ENCODE peak calls at places on chromosomes 3 and 15, in nine cellular contexts. One of them, this sample, is unnamed.

GRCh38 chr3:172750069-172750367 is 508 bp upstream of the ECT2 start:
- DNase-seq in hepatocyte: no peak
- DNase-seq in mammary epithelial cell: no peak
- DNase-seq in AG09309: no peak
- DNase-seq in GM12865: no peak
- DNase-seq in AG04450: no peak
- DNase-seq in fibroblast of mammary gland: no peak
- DNase-seq in tibial artery: no peak
- DNase-seq in uterus: no peak
- DNase-seq in this sample: no peak

GRCh38 chr3:182782149-182782548 is 11.2 kb upstream of the ATP11B start:
- DNase-seq in hepatocyte: no peak
- DNase-seq in fibroblast of mammary gland: no peak
- DNase-seq in AG04450: no peak
- DNase-seq in mammary epithelial cell: no peak
- DNase-seq in tibial artery: no peak
- DNase-seq in uterus: no peak
- DNase-seq in GM12865: no peak
- DNase-seq in AG09309: no peak
- DNase-seq in this sample: no peak

GRCh38 chr3:45168451-45168850 is 22.3 kb upstream of the CDCP1 start:
- DNase-seq in tibial artery: no peak
- DNase-seq in mammary epithelial cell: no peak
- DNase-seq in AG04450: no peak
- DNase-seq in fibroblast of mammary gland: no peak
- DNase-seq in uterus: no peak
- DNase-seq in hepatocyte: no peak
- DNase-seq in GM12865: no peak
- DNase-seq in AG09309: no peak
- DNase-seq in this sample: no peak

GRCh38 chr15:99143230-99143629 is 38.4 kb downstream of the SYNM start:
- DNase-seq in AG09309: no peak
- DNase-seq in uterus: no peak
- DNase-seq in AG04450: no peak
- DNase-seq in GM12865: no peak
- DNase-seq in hepatocyte: no peak
- DNase-seq in mammary epithelial cell: no peak
- DNase-seq in tibial artery: no peak
- DNase-seq in fibroblast of mammary gland: no peak
- DNase-seq in this sample: no peak

GRCh38 chr3:159766563-159767185 is 222.0 kb upstream of the IL12A start:
- DNase-seq in AG04450: no peak
- DNase-seq in fibroblast of mammary gland: peak; percentile 52
- DNase-seq in AG09309: no peak
- DNase-seq in GM12865: no peak
- DNase-seq in tibial artery: no peak
- DNase-seq in hepatocyte: no peak
- DNase-seq in uterus: no peak
- DNase-seq in mammary epithelial cell: peak; percentile 48
- DNase-seq in this sample: no peak

GRCh38 chr3:132535575-132536441 is 61.3 kb upstream of the ACKR4 start:
- DNase-seq in AG09309: peak; percentile 78
- DNase-seq in tibial artery: peak; percentile 65
- DNase-seq in fibroblast of mammary gland: peak; percentile 92
- DNase-seq in mammary epithelial cell: peak; percentile 50
- DNase-seq in hepatocyte: peak; percentile 85
- DNase-seq in GM12865: peak; percentile 84
- DNase-seq in uterus: peak; percentile 63
- DNase-seq in AG04450: peak; percentile 78
- DNase-seq in this sample: peak; percentile 56

GRCh38 chr3:50123394-50124361 is 31.4 kb upstream of the SEMA3F start:
- DNase-seq in tibial artery: no peak
- DNase-seq in AG09309: no peak
- DNase-seq in uterus: no peak
- DNase-seq in GM12865: no peak
- DNase-seq in fibroblast of mammary gland: no peak
- DNase-seq in mammary epithelial cell: no peak
- DNase-seq in AG04450: no peak
- DNase-seq in hepatocyte: no peak
- DNase-seq in this sample: no peak

GRCh38 chr3:64740232-64740631 is 52.4 kb upstream of the ADAMTS9 start:
- DNase-seq in uterus: peak; percentile 38
- DNase-seq in hepatocyte: peak; percentile 23
- DNase-seq in fibroblast of mammary gland: peak; percentile 69
- DNase-seq in GM12865: no peak
- DNase-seq in AG04450: no peak
- DNase-seq in tibial artery: no peak
- DNase-seq in AG09309: no peak
- DNase-seq in mammary epithelial cell: no peak
- DNase-seq in this sample: no peak

GRCh38 chr3:188904670-188905069 is 267.1 kb upstream of the TPRG1 start:
- DNase-seq in AG04450: no peak
- DNase-seq in uterus: no peak
- DNase-seq in mammary epithelial cell: peak; percentile 30
- DNase-seq in GM12865: no peak
- DNase-seq in tibial artery: no peak
- DNase-seq in hepatocyte: peak; percentile 20
- DNase-seq in AG09309: peak; percentile 29
- DNase-seq in fibroblast of mammary gland: peak; percentile 62
- DNase-seq in this sample: no peak

GRCh38 chr3:131995936-131996335 is 38.9 kb downstream of the CPNE4 start:
- DNase-seq in mammary epithelial cell: no peak
- DNase-seq in tibial artery: no peak
- DNase-seq in fibroblast of mammary gland: peak; percentile 19
- DNase-seq in AG04450: no peak
- DNase-seq in hepatocyte: no peak
- DNase-seq in GM12865: no peak
- DNase-seq in uterus: no peak
- DNase-seq in AG09309: no peak
- DNase-seq in this sample: no peak

GRCh38 chr3:22713936-22714335 is 489.2 kb upstream of the UBE2E2 start:
- DNase-seq in tibial artery: no peak
- DNase-seq in AG04450: no peak
- DNase-seq in fibroblast of mammary gland: peak; percentile 90
- DNase-seq in AG09309: peak; percentile 40
- DNase-seq in GM12865: no peak
- DNase-seq in mammary epithelial cell: peak; percentile 85
- DNase-seq in hepatocyte: peak; percentile 48
- DNase-seq in uterus: no peak
- DNase-seq in this sample: no peak

GRCh38 chr15:70083423-70083822 is 14.3 kb downstream of the TLE3 start:
- DNase-seq in mammary epithelial cell: no peak
- DNase-seq in GM12865: no peak
- DNase-seq in AG04450: no peak
- DNase-seq in AG09309: no peak
- DNase-seq in fibroblast of mammary gland: no peak
- DNase-seq in uterus: no peak
- DNase-seq in tibial artery: no peak
- DNase-seq in hepatocyte: no peak
- DNase-seq in this sample: no peak

GRCh38 chr15:70086636-70087035 is 11.1 kb downstream of the TLE3 start:
- DNase-seq in fibroblast of mammary gland: no peak
- DNase-seq in hepatocyte: no peak
- DNase-seq in AG04450: no peak
- DNase-seq in mammary epithelial cell: no peak
- DNase-seq in tibial artery: peak; percentile 45
- DNase-seq in GM12865: no peak
- DNase-seq in uterus: no peak
- DNase-seq in AG09309: no peak
- DNase-seq in this sample: no peak

GRCh38 chr15:70084461-70084860 is 13.3 kb downstream of the TLE3 start:
- DNase-seq in uterus: no peak
- DNase-seq in AG04450: no peak
- DNase-seq in mammary epithelial cell: no peak
- DNase-seq in tibial artery: no peak
- DNase-seq in GM12865: peak; percentile 29
- DNase-seq in AG09309: no peak
- DNase-seq in fibroblast of mammary gland: no peak
- DNase-seq in hepatocyte: no peak
- DNase-seq in this sample: no peak

GRCh38 chr15:70081612-70082011 is 16.1 kb downstream of the TLE3 start:
- DNase-seq in AG04450: no peak
- DNase-seq in uterus: no peak
- DNase-seq in hepatocyte: no peak
- DNase-seq in AG09309: no peak
- DNase-seq in tibial artery: no peak
- DNase-seq in fibroblast of mammary gland: no peak
- DNase-seq in GM12865: no peak
- DNase-seq in mammary epithelial cell: no peak
- DNase-seq in this sample: no peak

DNA sequence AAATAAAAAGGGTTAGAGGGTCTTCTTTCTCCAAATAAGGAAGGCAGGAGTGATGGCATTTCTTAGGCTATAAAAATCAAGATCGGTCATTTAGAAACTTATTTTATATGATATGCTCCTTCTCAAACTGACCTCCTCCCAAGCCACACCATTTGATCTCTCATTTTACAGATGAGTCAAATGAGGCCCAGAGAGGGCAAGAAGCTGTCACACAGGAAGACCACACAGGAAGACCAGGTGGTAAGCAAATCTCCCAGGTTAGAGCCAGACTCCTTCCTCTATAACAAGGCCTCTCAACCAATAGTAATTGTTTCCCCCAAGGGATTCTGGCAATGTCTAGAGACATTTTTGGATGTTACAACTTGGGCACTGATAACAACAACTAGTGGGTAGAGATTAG is 13.8 kb downstream of the TLE3 start:
- DNase-seq in tibial artery: no peak
- DNase-seq in hepatocyte: no peak
- DNase-seq in uterus: no peak
- DNase-seq in AG09309: no peak
- DNase-seq in mammary epithelial cell: no peak
- DNase-seq in AG04450: no peak
- DNase-seq in GM12865: peak; percentile 85
- DNase-seq in fibroblast of mammary gland: no peak
- DNase-seq in this sample: no peak
- H3K4me3 ChIP-seq in tibial artery: no peak overlapping the region
- H3K4me3 ChIP-seq in hepatocyte: no peak overlapping the region
- H3K4me3 ChIP-seq in uterus: no peak overlapping the region
- H3K4me3 ChIP-seq in AG09309: no peak overlapping the region
- H3K4me3 ChIP-seq in mammary epithelial cell: no peak overlapping the region
- H3K4me3 ChIP-seq in AG04450: no peak overlapping the region
- H3K4me3 ChIP-seq in GM12865: no peak overlapping the region
- H3K4me3 ChIP-seq in fibroblast of mammary gland: no peak overlapping the region
- H3K4me3 ChIP-seq in this sample: no peak overlapping the region

GRCh38 chr3:71520186-71521020 is 63.1 kb downstream of the FOXP1 start:
- DNase-seq in tibial artery: no peak
- DNase-seq in uterus: no peak
- DNase-seq in GM12865: no peak
- DNase-seq in hepatocyte: no peak
- DNase-seq in AG09309: no peak
- DNase-seq in fibroblast of mammary gland: no peak
- DNase-seq in AG04450: no peak
- DNase-seq in mammary epithelial cell: no peak
- DNase-seq in this sample: no peak
- H3K4me3 ChIP-seq in tibial artery: no peak overlapping the region
- H3K4me3 ChIP-seq in uterus: no peak overlapping the region
- H3K4me3 ChIP-seq in GM12865: no peak overlapping the region
- H3K4me3 ChIP-seq in hepatocyte: no peak overlapping the region
- H3K4me3 ChIP-seq in AG09309: no peak overlapping the region
- H3K4me3 ChIP-seq in fibroblast of mammary gland: no peak overlapping the region
- H3K4me3 ChIP-seq in AG04450: no peak overlapping the region
- H3K4me3 ChIP-seq in mammary epithelial cell: no peak overlapping the region
- H3K4me3 ChIP-seq in this sample: no peak overlapping the region

GRCh38 chr15:25437751-25438600 is 848 bp downstream of the UBE3A start:
- DNase-seq in tibial artery: peak; percentile 29
- DNase-seq in AG09309: no peak
- DNase-seq in hepatocyte: peak; percentile 88
- DNase-seq in uterus: peak; percentile 52
- DNase-seq in fibroblast of mammary gland: peak; percentile 46
- DNase-seq in GM12865: peak; percentile 85
- DNase-seq in AG04450: no peak
- DNase-seq in mammary epithelial cell: peak; percentile 54
- DNase-seq in this sample: no peak

GRCh38 chr15:25436707-25437106 is 2.1 kb downstream of the UBE3A start:
- DNase-seq in mammary epithelial cell: no peak
- DNase-seq in hepatocyte: peak; percentile 7
- DNase-seq in AG09309: no peak
- DNase-seq in GM12865: no peak
- DNase-seq in tibial artery: no peak
- DNase-seq in AG04450: no peak
- DNase-seq in uterus: no peak
- DNase-seq in fibroblast of mammary gland: no peak
- DNase-seq in this sample: no peak

GRCh38 chr15:25431821-25432561 is 6.8 kb downstream of the UBE3A start:
- DNase-seq in AG09309: no peak
- DNase-seq in tibial artery: no peak
- DNase-seq in fibroblast of mammary gland: no peak
- DNase-seq in hepatocyte: no peak
- DNase-seq in AG04450: no peak
- DNase-seq in GM12865: no peak
- DNase-seq in uterus: no peak
- DNase-seq in mammary epithelial cell: no peak
- DNase-seq in this sample: no peak

GRCh38 chr15:25438601-25439455 is at the start of gene UBE3A:
- DNase-seq in hepatocyte: peak; percentile 97
- DNase-seq in uterus: peak; percentile 90
- DNase-seq in tibial artery: peak; percentile 87
- DNase-seq in fibroblast of mammary gland: peak; percentile 87
- DNase-seq in AG09309: peak; percentile 58
- DNase-seq in mammary epithelial cell: peak; percentile 90
- DNase-seq in AG04450: peak; percentile 72
- DNase-seq in GM12865: peak; percentile 97
- DNase-seq in this sample: peak; percentile 38

DNA sequence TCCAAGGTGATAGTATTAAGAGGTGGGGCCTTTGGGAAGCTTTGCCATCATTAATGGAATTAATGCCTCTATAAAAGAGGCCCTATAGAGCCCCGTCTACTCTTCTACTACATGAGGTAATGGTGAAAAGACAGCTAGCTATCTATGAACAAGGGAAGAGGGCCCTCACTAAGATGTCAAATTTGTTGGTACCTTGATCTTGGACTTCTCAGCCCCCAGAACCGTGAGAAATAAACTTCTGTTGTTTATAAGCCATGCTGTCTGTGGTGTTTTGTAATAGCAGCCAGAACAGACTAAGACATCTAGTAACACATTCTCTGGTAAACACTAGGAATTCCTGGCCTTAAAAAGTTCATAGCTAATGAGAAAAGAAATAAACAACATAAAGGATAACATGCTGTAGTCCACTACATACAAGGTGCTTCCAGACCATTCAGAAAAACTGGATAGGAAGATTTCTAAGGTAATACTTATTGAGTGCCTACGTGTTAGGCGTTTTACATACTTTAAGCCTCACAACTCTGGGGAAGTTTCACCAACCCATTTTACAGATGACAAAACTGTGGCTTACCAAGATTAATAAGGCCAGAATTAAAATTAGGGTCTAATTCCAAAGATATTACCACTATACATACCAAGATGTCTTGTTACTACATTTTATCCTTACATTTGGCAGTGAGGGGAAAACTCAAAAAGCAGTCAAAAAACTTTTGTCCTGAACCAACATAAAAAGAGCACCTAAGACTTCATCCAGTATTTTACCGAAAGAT is 3.2 kb downstream of the UBE3A start:
- DNase-seq in mammary epithelial cell: no peak
- DNase-seq in uterus: no peak
- DNase-seq in AG04450: no peak
- DNase-seq in GM12865: no peak
- DNase-seq in hepatocyte: no peak
- DNase-seq in fibroblast of mammary gland: no peak
- DNase-seq in tibial artery: no peak
- DNase-seq in AG09309: no peak
- DNase-seq in this sample: no peak
- H3K4me3 ChIP-seq in mammary epithelial cell: peak overlapping the region; percentile 99
- H3K4me3 ChIP-seq in uterus: no peak overlapping the region
- H3K4me3 ChIP-seq in AG04450: no peak overlapping the region
- H3K4me3 ChIP-seq in GM12865: no peak overlapping the region
- H3K4me3 ChIP-seq in hepatocyte: peak overlapping the region; percentile 5
- H3K4me3 ChIP-seq in fibroblast of mammary gland: no peak overlapping the region
- H3K4me3 ChIP-seq in tibial artery: no peak overlapping the region
- H3K4me3 ChIP-seq in AG09309: no peak overlapping the region
- H3K4me3 ChIP-seq in this sample: no peak overlapping the region

GRCh38 chr3:27714101-27714526 is 8.0 kb downstream of the EOMES start:
- DNase-seq in tibial artery: no peak
- DNase-seq in mammary epithelial cell: no peak
- DNase-seq in AG04450: no peak
- DNase-seq in GM12865: no peak
- DNase-seq in AG09309: no peak
- DNase-seq in uterus: no peak
- DNase-seq in fibroblast of mammary gland: no peak
- DNase-seq in hepatocyte: no peak
- DNase-seq in this sample: no peak
- H3K4me3 ChIP-seq in tibial artery: peak overlapping the region; percentile 54
- H3K4me3 ChIP-seq in mammary epithelial cell: no peak overlapping the region
- H3K4me3 ChIP-seq in AG04450: no peak overlapping the region
- H3K4me3 ChIP-seq in GM12865: no peak overlapping the region
- H3K4me3 ChIP-seq in AG09309: no peak overlapping the region
- H3K4me3 ChIP-seq in uterus: peak overlapping the region; percentile 34
- H3K4me3 ChIP-seq in fibroblast of mammary gland: peak overlapping the region; percentile 61
- H3K4me3 ChIP-seq in hepatocyte: peak overlapping the region; percentile 51
- H3K4me3 ChIP-seq in this sample: peak overlapping the region; percentile 58

This sample was measured in AG04449.